ENCODE peak calls at places on chromosomes 1 and 21, in four cellular contexts. X, F, N and Q are unnamed samples.

GRCh38 chr1:55716610-55717009 is 501.4 kb upstream of the USP24 start:
- DNase-seq in X (no peak), F (no peak), N (no peak), Q (no peak)

GRCh38 chr1:21869620-21870121 is 57.6 kb downstream of the LDLRAD2 start:
- DNase-seq in X (no peak), F (no peak), N (peak), Q (no peak)

GRCh38 chr1:178485467-178486098 is 11.2 kb downstream of the CLEC20A start:
- DNase-seq in X (no peak), F (no peak), N (no peak), Q (no peak)

GRCh38 chr1:229095325-229095724 is 175.6 kb upstream of the RAB4A start:
- DNase-seq in X (no peak), F (no peak), N (no peak), Q (no peak)

GRCh38 chr1:46517010-46517600 is 27.5 kb downstream of the DMBX1 start:
- DNase-seq in X (peak), F (peak), N (no peak), Q (no peak)

GRCh38 chr1:219575563-219575962 is 37.3 kb downstream of the ZC3H11B start:
- DNase-seq in X (no peak), F (no peak), N (no peak), Q (no peak)

GRCh38 chr1:35371506-35371905 is 103.0 kb downstream of the ZMYM4 start:
- DNase-seq in X (peak), F (no peak), N (no peak), Q (no peak)

GRCh38 chr1:63799810-63800209 is 26.0 kb downstream of the ROR1 start:
- DNase-seq in X (no peak), F (no peak), N (no peak), Q (no peak)

GRCh38 chr1:148315081-148315811 is 163.2 kb upstream of the NBPF11 start:
- DNase-seq in X (no peak), F (no peak), N (no peak), Q (no peak)

GRCh38 chr21:33686386-33686785 is 44.1 kb downstream of the ITSN1 start:
- DNase-seq in X (no peak), F (no peak), N (no peak), Q (no peak)

GRCh38 chr1:110610084-110610483 is 3.9 kb upstream of the KCNA2 start:
- DNase-seq in X (no peak), F (no peak), N (no peak), Q (no peak)

GRCh38 chr1:181117648-181118449 is 29.3 kb downstream of the IER5 start:
- DNase-seq in X (no peak), F (no peak), N (no peak), Q (no peak)

GRCh38 chr1:38121231-38121680 is 74.7 kb upstream of the POU3F1 start:
- DNase-seq in X (no peak), F (no peak), N (no peak), Q (no peak)

DNA sequence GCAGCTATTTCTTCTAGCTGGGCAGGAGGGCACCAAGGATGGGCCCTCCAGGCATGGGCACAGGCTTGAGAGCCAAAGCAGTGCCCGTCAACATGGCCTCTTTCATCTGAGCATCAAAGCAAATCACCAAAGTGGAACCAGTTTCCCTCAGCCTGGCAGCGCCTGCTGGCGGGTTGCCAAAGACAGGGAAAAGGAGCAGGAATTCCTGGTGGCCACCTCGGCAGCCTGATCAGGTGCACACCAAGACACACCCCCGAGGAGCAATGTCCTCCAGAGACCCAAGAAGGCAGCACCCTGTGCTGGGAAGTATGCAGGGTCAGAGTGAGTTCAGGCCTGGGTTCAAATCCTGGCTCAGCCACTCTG is 1.2 kb downstream of the MATN1 start:
- DNase-seq in X (no peak), F (no peak), N (no peak), Q (no peak)
- TF ChIP-seq ELF4 in X (no peak), F (no peak), N (no peak), Q (no peak)

GRCh38 chr1:81424056-81424455 is 376.7 kb upstream of the ADGRL2 start:
- DNase-seq in X (no peak), F (no peak), N (no peak), Q (no peak)
- TF ChIP-seq ELF4 in X (no peak), F (no peak), N (no peak), Q (no peak)

GRCh38 chr1:200751717-200752116 is 13.0 kb downstream of the CAMSAP2 start:
- DNase-seq in X (no peak), F (no peak), N (no peak), Q (no peak)

GRCh38 chr1:200744143-200744542 is 5.5 kb downstream of the CAMSAP2 start:
- DNase-seq in X (no peak), F (no peak), N (no peak), Q (no peak)

GRCh38 chr1:200753650-200754198 is 15.0 kb downstream of the CAMSAP2 start:
- DNase-seq in X (no peak), F (no peak), N (no peak), Q (no peak)

DNA sequence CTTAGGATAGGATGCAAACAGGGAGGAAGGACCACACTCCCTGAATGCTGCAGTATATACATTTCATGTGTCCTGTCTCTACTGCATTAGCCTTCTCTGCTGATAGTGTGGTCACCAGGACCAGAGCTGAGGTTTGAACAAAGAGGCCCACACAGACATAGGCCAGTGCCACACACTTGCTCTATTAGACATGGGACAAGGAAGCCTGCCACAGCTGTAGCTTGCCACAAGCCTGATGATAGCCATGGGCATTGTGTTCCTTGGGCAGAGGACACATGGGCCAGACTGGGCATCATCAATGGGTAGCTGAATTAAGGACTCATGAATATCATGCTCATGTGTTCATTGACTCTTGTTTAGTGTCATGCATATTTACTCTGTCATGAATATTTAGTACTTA is 10.4 kb downstream of the CAMSAP2 start:
- DNase-seq in X (no peak), F (no peak), N (no peak), Q (no peak)
- TF ChIP-seq ELF4 in X (no peak), F (no peak), N (no peak), Q (no peak)

GRCh38 chr1:101276818-101277217 is 40.0 kb downstream of the S1PR1 start:
- DNase-seq in X (no peak), F (no peak), N (no peak), Q (no peak)
- TF ChIP-seq ELF4 in X (no peak), F (no peak), N (no peak), Q (no peak)

GRCh38 chr1:197951617-197952175 is 34.5 kb downstream of the LHX9 start:
- DNase-seq in X (no peak), F (no peak), N (no peak), Q (no peak)

GRCh38 chr1:197954718-197955418 is 37.7 kb downstream of the LHX9 start:
- DNase-seq in X (no peak), F (no peak), N (peak), Q (no peak)

GRCh38 chr1:197958861-197959260 is 41.7 kb downstream of the LHX9 start:
- DNase-seq in X (no peak), F (no peak), N (no peak), Q (no peak)

GRCh38 chr1:197958438-197958837 is 41.3 kb downstream of the LHX9 start:
- DNase-seq in X (peak), F (no peak), N (no peak), Q (no peak)

GRCh38 chr1:197955486-197956394 is 38.6 kb downstream of the LHX9 start:
- DNase-seq in X (no peak), F (no peak), N (peak), Q (no peak)
- TF ChIP-seq ELF4 in X (no peak), F (no peak), N (no peak), Q (no peak)

DNA sequence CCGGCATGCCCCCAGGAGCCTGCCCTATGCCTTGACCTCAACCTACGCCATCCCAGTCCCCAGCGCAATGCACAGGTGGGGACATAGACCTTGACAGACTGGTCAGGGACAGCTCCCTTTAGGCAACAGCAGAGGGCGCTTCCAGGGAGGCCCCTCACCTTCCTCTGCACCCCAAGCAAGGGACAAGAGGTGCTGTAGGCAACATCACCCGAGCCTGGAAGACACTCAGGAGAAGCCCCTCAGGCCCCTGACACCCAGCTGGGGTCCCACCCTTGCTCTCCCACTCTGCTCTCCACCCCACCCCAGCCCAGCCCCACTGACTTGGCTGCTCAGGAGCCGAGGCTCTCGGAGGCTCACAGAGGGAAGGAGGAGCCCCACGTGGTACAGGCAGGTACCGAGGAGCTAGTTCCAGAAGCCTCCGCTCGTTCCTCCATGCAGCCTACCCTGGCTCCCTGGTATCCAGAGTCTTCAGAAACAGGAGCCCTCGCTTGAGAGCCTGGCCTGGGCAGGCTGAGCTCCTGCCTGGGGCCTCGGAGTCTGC is 2.4 kb upstream of the WNT3A start:
- DNase-seq in X (peak), F (peak), N (peak), Q (peak)
- TF ChIP-seq ELF4 in X (no peak), F (no peak), N (no peak), Q (no peak)

GRCh38 chr1:231159963-231160761 is 1.7 kb upstream of the TRIM67 start:
- DNase-seq in X (peak), F (no peak), N (no peak), Q (no peak)

GRCh38 chr1:231159202-231159962 is 2.5 kb upstream of the TRIM67 start:
- DNase-seq in X (no peak), F (no peak), N (no peak), Q (no peak)

GRCh38 chr1:231153726-231154125 is 8.1 kb upstream of the TRIM67 start:
- DNase-seq in X (no peak), F (no peak), N (no peak), Q (no peak)

GRCh38 chr1:231155808-231156207 is 6.0 kb upstream of the TRIM67 start:
- DNase-seq in X (no peak), F (no peak), N (no peak), Q (no peak)

GRCh38 chr1:231157311-231157710 is 4.5 kb upstream of the TRIM67 start:
- DNase-seq in X (no peak), F (no peak), N (no peak), Q (no peak)
- TF ChIP-seq ELF4 in X (no peak), F (no peak), N (no peak), Q (no peak)

GRCh38 chr1:113811353-113811887 is 856 bp downstream of the RSBN1 start:
- DNase-seq in X (peak), F (no peak), N (peak), Q (peak)
- TF ChIP-seq ELF4 in X (no peak), F (no peak), N (no peak), Q (no peak)